ENCODE peak calls at places on chromosomes 3 and 15, in six cellular contexts. D is cardiac fibroblast, O is colonic mucosa, Z is bronchial epithelial cell, G is NCI-H2029, I is HL-60. R is an unnamed sample.

GRCh38 chr3:186882881-186883685 is 40.6 kb downstream of the ADIPOQ start:
- DNase-seq in I (no peak), D (peak; percentile 92), Z (peak; percentile 97), O (no peak), G (no peak), R (no peak)

GRCh38 chr15:81326466-81327212 is 2.7 kb upstream of the STARD5 start:
- DNase-seq in D (peak; percentile 21), G (no peak), I (no peak), O (no peak), Z (no peak), R (no peak)

GRCh38 chr3:103440539-103441113 is 1005.8 kb downstream of the ZPLD1 start:
- DNase-seq in O (no peak), D (peak; percentile 0), G (no peak), Z (peak; percentile 42), I (no peak), R (no peak)

GRCh38 chr3:72298201-72299155 is 513.5 kb upstream of the PROK2 start:
- DNase-seq in Z (no peak), O (no peak), D (no peak), I (no peak), G (peak; percentile 9), R (no peak)

GRCh38 chr15:94231728-94232086 is 346 bp downstream of the MCTP2 start:
- DNase-seq in Z (peak; percentile 32), I (peak; percentile 31), O (peak; percentile 55), G (no peak), D (peak; percentile 5), R (no peak)

GRCh38 chr3:163058190-163058854 is 1561.7 kb downstream of the OTOL1 start:
- DNase-seq in O (peak; percentile 24), D (peak; percentile 20), Z (no peak), G (no peak), I (no peak), R (no peak)

GRCh38 chr3:31466016-31466415 is 66.7 kb upstream of the STT3B start:
- DNase-seq in Z (no peak), O (no peak), G (no peak), D (peak; percentile 55), I (no peak), R (no peak)

GRCh38 chr3:134428396-134428795 is 54.1 kb upstream of the AMOTL2 start:
- DNase-seq in Z (no peak), G (no peak), I (no peak), O (no peak), D (peak; percentile 25), R (no peak)

GRCh38 chr3:24048843-24049242 is 103.8 kb downstream of the NR1D2 start:
- DNase-seq in I (no peak), D (peak; percentile 14), G (no peak), O (no peak), Z (no peak), R (no peak)

GRCh38 chr3:102553876-102554275 is 119.1 kb downstream of the ZPLD1 start:
- DNase-seq in G (no peak), D (no peak), O (no peak), I (no peak), Z (no peak), R (no peak)

GRCh38 chr3:99633887-99634558 is 4.4 kb upstream of the COL8A1 start:
- DNase-seq in Z (peak; percentile 75), G (no peak), D (peak; percentile 57), I (no peak), O (no peak), R (no peak)

GRCh38 chr3:138448631-138449030 is 14.2 kb downstream of the ESYT3 start:
- DNase-seq in O (no peak), Z (peak; percentile 23), I (no peak), G (no peak), D (no peak), R (no peak)

GRCh38 chr3:30161370-30161769 is 445.0 kb upstream of the TGFBR2 start:
- DNase-seq in G (no peak), D (peak; percentile 93), Z (peak; percentile 62), O (no peak), I (no peak), R (no peak)

GRCh38 chr3:79361748-79362378 is 405.9 kb downstream of the ROBO1 start:
- DNase-seq in O (no peak), G (no peak), Z (peak; percentile 56), I (peak; percentile 11), D (peak; percentile 80), R (no peak)

GRCh38 chr3:45753095-45753494 is 43.2 kb downstream of the SLC6A20 start:
- DNase-seq in G (no peak), I (no peak), D (no peak), Z (peak; percentile 73), O (no peak), R (no peak)

GRCh38 chr15:94070341-94071275 is 160.8 kb upstream of the MCTP2 start:
- DNase-seq in Z (peak; percentile 48), I (peak; percentile 9), G (peak; percentile 52), O (peak; percentile 41), D (no peak), R (no peak)

GRCh38 chr3:127074900-127075360 is 92.0 kb downstream of the PLXNA1 start:
- DNase-seq in G (peak; percentile 76), O (no peak), D (peak; percentile 76), I (peak; percentile 82), Z (peak; percentile 67), R (no peak)

GRCh38 chr3:190694335-190695001 is 168.0 kb downstream of the GMNC start:
- DNase-seq in G (no peak), I (no peak), Z (no peak), O (no peak), D (no peak), R (no peak)

GRCh38 chr15:38896652-38897051 is 332.0 kb upstream of the RASGRP1 start:
- DNase-seq in I (no peak), G (no peak), D (no peak), Z (no peak), O (no peak), R (no peak)

GRCh38 chr15:65244638-65245037 is 33.4 kb upstream of the CILP start:
- DNase-seq in Z (no peak), G (no peak), D (peak; percentile 5), I (no peak), O (no peak), R (no peak)

GRCh38 chr3:13494463-13495350 is 14.6 kb downstream of the HDAC11 start:
- DNase-seq in D (peak; percentile 44), O (no peak), Z (no peak), G (no peak), I (peak; percentile 18), R (no peak)

R was measured in activated CD4-positive, alpha-beta T cell treated with anti-CD3 and anti-CD28 coated beads, Interleukin-2, amount 10 ng/mL, durations not matched to agents 7 days and 5 days.